ENCODE peak calls at places on chromosomes 6 and 20, in six cellular contexts. N is NT2/D1, L is mammary epithelial cell, W is mesenchymal stem cell, P is fibroblast of lung, D is Karpas-422. M is an unnamed sample.

GRCh38 chr20:13322621-13323020 is 101.5 kb downstream of the ISM1 start:
- DNase-seq in W (no peak), N (no peak), P (no peak), D (no peak), L (no peak), M (no peak)

GRCh38 chr6:56638760-56639159 is 3.9 kb downstream of the DST start:
- DNase-seq in L (no peak), N (no peak), W (no peak), P (no peak), D (no peak), M (no peak)

GRCh38 chr20:36196676-36197075 is 39.6 kb upstream of the AAR2 start:
- DNase-seq in D (no peak), P (no peak), N (no peak), W (no peak), L (no peak), M (no peak)

GRCh38 chr20:35663813-35664543 is 722 bp downstream of the CPNE1 start:
- DNase-seq in L (peak; percentile 54), N (peak; percentile 47), D (peak; percentile 81), W (peak; percentile 55), P (peak; percentile 32), M (peak; percentile 39)

GRCh38 chr20:32481311-32482103 is 103.6 kb downstream of the NOL4L start:
- DNase-seq in W (peak; percentile 71), L (no peak), P (no peak), D (no peak), N (no peak), M (no peak)

GRCh38 chr20:46122071-46122470 is 4.0 kb downstream of the CD40 start:
- DNase-seq in L (peak; percentile 76), N (no peak), W (peak; percentile 60), P (peak; percentile 83), D (no peak), M (peak; percentile 73)

GRCh38 chr6:4224082-4224978 is 89.0 kb upstream of the ECI2 start:
- DNase-seq in L (peak; percentile 65), P (peak; percentile 80), W (peak; percentile 62), D (no peak), N (no peak), M (no peak)

GRCh38 chr6:17212541-17213371 is 68.4 kb upstream of the RBM24 start:
- DNase-seq in L (no peak), N (no peak), D (no peak), P (peak; percentile 26), W (no peak), M (peak; percentile 12)

GRCh38 chr6:26307830-26308229 is 57.2 kb upstream of the BTN3A2 start:
- DNase-seq in L (peak; percentile 39), D (no peak), P (no peak), W (no peak), N (no peak), M (no peak)

GRCh38 chr6:25660512-25660911 is 8.5 kb downstream of the SCGN start:
- DNase-seq in D (no peak), N (no peak), W (peak; percentile 20), P (peak; percentile 37), L (peak; percentile 95), M (peak; percentile 66)

GRCh38 chr6:100678027-100678426 is 203.1 kb downstream of the ASCC3 start:
- DNase-seq in D (peak; percentile 52), W (no peak), L (no peak), N (no peak), P (no peak), M (no peak)

GRCh38 chr6:83193747-83194582 is 808 bp downstream of the RWDD2A start:
- DNase-seq in L (peak; percentile 3), W (peak; percentile 59), D (no peak), P (peak; percentile 33), N (no peak), M (peak; percentile 43)

GRCh38 chr20:34112600-34113061 is 588 bp upstream of the EIF2S2 start:
- DNase-seq in D (peak; percentile 56), W (no peak), P (peak; percentile 36), L (no peak), N (no peak), M (peak; percentile 10)

GRCh38 chr20:60298647-60299046 is 340.4 kb downstream of the CDH26 start:
- DNase-seq in L (no peak), D (no peak), P (no peak), W (no peak), N (no peak), M (no peak)

GRCh38 chr20:39009348-39009747 is 47.2 kb downstream of the DHX35 start:
- DNase-seq in D (no peak), W (no peak), L (no peak), P (no peak), N (no peak), M (no peak)

GRCh38 chr6:45483021-45483420 is 105.3 kb upstream of the SUPT3H start:
- DNase-seq in N (no peak), L (no peak), W (peak; percentile 98), D (no peak), P (peak; percentile 97), M (no peak)

GRCh38 chr20:44407402-44408184 is 52.1 kb downstream of the HNF4A start:
- DNase-seq in W (peak; percentile 20), L (peak; percentile 98), D (no peak), P (peak; percentile 97), N (no peak), M (peak; percentile 69)

GRCh38 chr6:11918739-11919605 is 93.1 kb upstream of the HIVEP1 start:
- DNase-seq in N (no peak), P (peak; percentile 13), W (no peak), L (no peak), D (no peak), M (peak; percentile 79)

GRCh38 chr6:11921017-11921438 is 91.1 kb upstream of the HIVEP1 start:
- DNase-seq in D (no peak), N (no peak), W (peak; percentile 96), P (peak; percentile 95), L (peak; percentile 90), M (peak; percentile 100)

GRCh38 chr6:134627707-134628106 is 309.8 kb upstream of the SGK1 start:
- DNase-seq in D (no peak), P (no peak), W (no peak), L (no peak), N (no peak), M (no peak)
- H3K4me3 ChIP-seq in D (no peak overlapping the region), P (no peak overlapping the region), W (no peak overlapping the region), L (no peak overlapping the region), N (no peak overlapping the region), M (no peak overlapping the region)

DNA sequence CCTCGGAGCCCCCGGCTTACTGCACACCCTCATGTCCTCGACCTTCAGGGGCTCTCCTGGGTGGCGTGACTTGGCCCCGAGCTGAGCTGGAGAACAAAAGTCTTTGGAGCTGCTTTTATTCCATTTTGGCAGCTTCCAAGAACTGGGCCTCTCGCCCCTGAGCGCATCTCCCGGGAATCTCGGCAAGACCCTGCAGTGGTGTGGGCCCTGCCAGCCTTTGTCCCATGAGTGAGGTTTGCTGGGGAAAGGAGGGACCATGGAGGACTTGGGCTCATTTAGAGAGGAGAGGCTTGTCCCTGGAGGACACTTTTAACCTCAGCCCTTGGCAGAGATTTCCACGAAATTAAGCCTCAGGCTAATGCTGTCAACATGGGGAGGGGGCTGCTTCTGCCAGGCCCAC is 62.3 kb upstream of the SLCO4A1 start:
- DNase-seq in W (no peak), D (no peak), L (no peak), N (no peak), P (no peak), M (no peak)
- H3K27me3 ChIP-seq in W (peaks cover 96% of the 10 kb centered on the region), D (no peaks in the 10 kb centered on the region), L (peaks cover 8% of the 10 kb centered on the region), N (peaks cover 30% of the 10 kb centered on the region), P (peaks cover 21% of the 10 kb centered on the region), M (peaks cover 12% of the 10 kb centered on the region)

GRCh38 chr6:28812778-28813569 is 110.8 kb downstream of the TRIM27 start:
- DNase-seq in L (no peak), D (no peak), P (no peak), N (no peak), W (no peak), M (no peak)

GRCh38 chr6:28811873-28812272 is 111.9 kb downstream of the TRIM27 start:
- DNase-seq in D (peak; percentile 46), L (peak; percentile 53), P (peak; percentile 8), N (no peak), W (peak; percentile 4), M (no peak)

GRCh38 chr6:28816339-28816908 is 107.4 kb downstream of the TRIM27 start:
- DNase-seq in P (no peak), W (no peak), L (no peak), N (no peak), D (no peak), M (no peak)

GRCh38 chr6:28816909-28817807 is 106.6 kb downstream of the TRIM27 start:
- DNase-seq in D (peak; percentile 68), W (peak; percentile 54), N (no peak), P (peak; percentile 74), L (peak; percentile 85), M (peak; percentile 65)

GRCh38 chr6:28814032-28814976 is 109.5 kb downstream of the TRIM27 start:
- DNase-seq in N (no peak), D (no peak), P (no peak), L (no peak), W (no peak), M (no peak)
- H3K4me3 ChIP-seq in N (peak overlapping the region; percentile 21), D (no peak overlapping the region), P (peak overlapping the region; percentile 19), L (peak overlapping the region; percentile 36), W (peak overlapping the region; percentile 66), M (peak overlapping the region; percentile 36)

GRCh38 chr6:125639621-125640020 is 109.8 kb upstream of the HEY2 start:
- DNase-seq in P (no peak), D (no peak), L (no peak), W (no peak), N (no peak), M (no peak)

GRCh38 chr6:125636671-125637070 is 112.8 kb upstream of the HEY2 start:
- DNase-seq in D (no peak), N (no peak), P (no peak), W (no peak), L (no peak), M (no peak)

GRCh38 chr6:125640441-125641150 is 108.8 kb upstream of the HEY2 start:
- DNase-seq in D (no peak), P (no peak), L (no peak), W (no peak), N (no peak), M (no peak)

DNA sequence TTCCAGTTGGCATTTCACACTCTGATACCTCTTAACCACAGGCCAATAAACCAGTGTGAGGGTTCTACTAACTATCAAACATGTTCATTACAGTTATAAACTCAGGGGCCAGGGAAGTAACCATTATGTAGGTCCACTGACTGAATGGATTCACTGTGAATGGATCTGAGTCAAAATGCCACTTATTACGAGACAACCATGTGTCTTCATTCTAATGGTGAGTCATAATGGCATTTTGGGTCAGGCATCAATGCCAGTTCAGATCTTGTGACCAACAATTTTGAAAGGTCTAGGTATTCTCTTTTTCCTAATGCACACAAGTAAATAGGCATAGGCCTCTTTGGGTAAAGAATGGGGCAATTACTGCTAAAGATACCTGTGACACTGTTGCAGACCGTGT is 112.2 kb upstream of the HEY2 start:
- DNase-seq in W (no peak), D (no peak), P (no peak), N (no peak), L (no peak), M (no peak)
- H3K27me3 ChIP-seq in W (peaks cover 6% of the 10 kb centered on the region), D (no peaks in the 10 kb centered on the region), P (no peaks in the 10 kb centered on the region), N (no peaks in the 10 kb centered on the region), L (no peaks in the 10 kb centered on the region), M (no peaks in the 10 kb centered on the region)

M was measured in MG63.